ENCODE peak calls at places on chromosomes 11 and 22, in five cellular contexts. One of them, this sample, is unnamed.

GRCh38 chr11:85347291-85347690 is 279.9 kb downstream of the DLG2 start:
- DNase-seq in astrocyte: no peak
- DNase-seq in PC-3: no peak
- DNase-seq in left ventricle myocardium inferior: no peak
- DNase-seq in IMR-90: no peak
- DNase-seq in this sample: no peak

GRCh38 chr22:36021649-36022048 is 7.0 kb downstream of the RBFOX2 start:
- DNase-seq in left ventricle myocardium inferior: no peak
- DNase-seq in PC-3: no peak
- DNase-seq in astrocyte: no peak
- DNase-seq in IMR-90: no peak
- DNase-seq in this sample: no peak

GRCh38 chr11:61955416-61956135 is 5.4 kb downstream of the BEST1 start:
- DNase-seq in left ventricle myocardium inferior: no peak
- DNase-seq in PC-3: no peak
- DNase-seq in astrocyte: no peak
- DNase-seq in IMR-90: no peak
- DNase-seq in this sample: no peak

GRCh38 chr11:83292709-83293435 is 6.7 kb upstream of the CCDC90B start:
- DNase-seq in astrocyte: peak; percentile 57
- DNase-seq in left ventricle myocardium inferior: no peak
- DNase-seq in PC-3: peak; percentile 84
- DNase-seq in IMR-90: peak; percentile 73
- DNase-seq in this sample: peak; percentile 63

GRCh38 chr22:43319661-43320486 is 23.3 kb downstream of the SCUBE1 start:
- DNase-seq in left ventricle myocardium inferior: no peak
- DNase-seq in PC-3: no peak
- DNase-seq in astrocyte: peak; percentile 16
- DNase-seq in IMR-90: no peak
- DNase-seq in this sample: no peak

GRCh38 chr22:21881841-21882753 is 14.7 kb upstream of the MAPK1 start:
- DNase-seq in PC-3: no peak
- DNase-seq in IMR-90: no peak
- DNase-seq in astrocyte: no peak
- DNase-seq in left ventricle myocardium inferior: no peak
- DNase-seq in this sample: no peak

GRCh38 chr22:33109532-33110148 is 51.5 kb upstream of the SYN3 start:
- DNase-seq in astrocyte: no peak
- DNase-seq in left ventricle myocardium inferior: no peak
- DNase-seq in IMR-90: no peak
- DNase-seq in PC-3: no peak
- DNase-seq in this sample: no peak

GRCh38 chr11:113553235-113553634 is 78.0 kb upstream of the DRD2 start:
- DNase-seq in astrocyte: peak; percentile 99
- DNase-seq in PC-3: peak; percentile 93
- DNase-seq in left ventricle myocardium inferior: no peak
- DNase-seq in IMR-90: peak; percentile 89
- DNase-seq in this sample: peak; percentile 79

GRCh38 chr11:128318856-128319474 is 268.4 kb downstream of the ETS1 start:
- DNase-seq in IMR-90: peak; percentile 44
- DNase-seq in astrocyte: peak; percentile 32
- DNase-seq in PC-3: no peak
- DNase-seq in left ventricle myocardium inferior: no peak
- DNase-seq in this sample: peak; percentile 27

GRCh38 chr11:4092031-4092430 is 2.6 kb upstream of the RRM1 start:
- DNase-seq in left ventricle myocardium inferior: no peak
- DNase-seq in PC-3: no peak
- DNase-seq in astrocyte: no peak
- DNase-seq in IMR-90: no peak
- DNase-seq in this sample: no peak

GRCh38 chr11:86041975-86042378 is 26.9 kb downstream of the PICALM start:
- DNase-seq in left ventricle myocardium inferior: no peak
- DNase-seq in IMR-90: peak; percentile 94
- DNase-seq in PC-3: peak; percentile 92
- DNase-seq in astrocyte: peak; percentile 86
- DNase-seq in this sample: peak; percentile 88

GRCh38 chr11:17015639-17016125 is 1.5 kb upstream of the PLEKHA7 start:
- DNase-seq in astrocyte: no peak
- DNase-seq in IMR-90: peak; percentile 10
- DNase-seq in left ventricle myocardium inferior: peak; percentile 24
- DNase-seq in PC-3: no peak
- DNase-seq in this sample: no peak

GRCh38 chr11:4454031-4454430 is 4.9 kb downstream of the OR52K2 start:
- DNase-seq in astrocyte: no peak
- DNase-seq in PC-3: no peak
- DNase-seq in IMR-90: no peak
- DNase-seq in left ventricle myocardium inferior: no peak
- DNase-seq in this sample: peak; percentile 77

GRCh38 chr11:63910605-63911195 is 6.3 kb downstream of the RCOR2 start:
- DNase-seq in astrocyte: no peak
- DNase-seq in IMR-90: no peak
- DNase-seq in left ventricle myocardium inferior: no peak
- DNase-seq in PC-3: no peak
- DNase-seq in this sample: no peak

GRCh38 chr22:50675553-50676199 is 3.1 kb downstream of the SHANK3 start:
- DNase-seq in IMR-90: no peak
- DNase-seq in PC-3: no peak
- DNase-seq in astrocyte: no peak
- DNase-seq in left ventricle myocardium inferior: no peak
- DNase-seq in this sample: no peak

GRCh38 chr11:27055065-27055682 is 14.6 kb downstream of the BBOX1 start:
- DNase-seq in IMR-90: peak; percentile 37
- DNase-seq in astrocyte: peak; percentile 91
- DNase-seq in left ventricle myocardium inferior: no peak
- DNase-seq in PC-3: peak; percentile 68
- DNase-seq in this sample: peak; percentile 78

GRCh38 chr11:126879516-126879915 is 121.1 kb downstream of the KIRREL3 start:
- DNase-seq in astrocyte: no peak
- DNase-seq in left ventricle myocardium inferior: no peak
- DNase-seq in PC-3: no peak
- DNase-seq in IMR-90: peak; percentile 41
- DNase-seq in this sample: no peak

GRCh38 chr11:130121430-130121978 is 38.1 kb upstream of the ST14 start:
- DNase-seq in IMR-90: peak; percentile 81
- DNase-seq in astrocyte: peak; percentile 84
- DNase-seq in left ventricle myocardium inferior: no peak
- DNase-seq in PC-3: no peak
- DNase-seq in this sample: peak; percentile 52

GRCh38 chr22:40346178-40347064 is at the start of gene ADSL:
- DNase-seq in left ventricle myocardium inferior: peak; percentile 91
- DNase-seq in PC-3: peak; percentile 76
- DNase-seq in astrocyte: peak; percentile 69
- DNase-seq in IMR-90: peak; percentile 79
- DNase-seq in this sample: peak; percentile 65

GRCh38 chr11:23520226-23520960 is 660.1 kb upstream of the CCDC179 start:
- DNase-seq in astrocyte: no peak
- DNase-seq in PC-3: no peak
- DNase-seq in IMR-90: no peak
- DNase-seq in left ventricle myocardium inferior: no peak
- DNase-seq in this sample: no peak

GRCh38 chr11:86193297-86194095 is 51.1 kb upstream of the EED start:
- DNase-seq in astrocyte: peak; percentile 76
- DNase-seq in PC-3: peak; percentile 78
- DNase-seq in left ventricle myocardium inferior: peak; percentile 69
- DNase-seq in IMR-90: peak; percentile 80
- DNase-seq in this sample: peak; percentile 78

GRCh38 chr11:65424200-65425104 is 1.9 kb downstream of the NEAT1 start:
- DNase-seq in IMR-90: peak; percentile 54
- DNase-seq in astrocyte: peak; percentile 29
- DNase-seq in left ventricle myocardium inferior: peak; percentile 50
- DNase-seq in PC-3: peak; percentile 42
- DNase-seq in this sample: peak; percentile 34

DNA sequence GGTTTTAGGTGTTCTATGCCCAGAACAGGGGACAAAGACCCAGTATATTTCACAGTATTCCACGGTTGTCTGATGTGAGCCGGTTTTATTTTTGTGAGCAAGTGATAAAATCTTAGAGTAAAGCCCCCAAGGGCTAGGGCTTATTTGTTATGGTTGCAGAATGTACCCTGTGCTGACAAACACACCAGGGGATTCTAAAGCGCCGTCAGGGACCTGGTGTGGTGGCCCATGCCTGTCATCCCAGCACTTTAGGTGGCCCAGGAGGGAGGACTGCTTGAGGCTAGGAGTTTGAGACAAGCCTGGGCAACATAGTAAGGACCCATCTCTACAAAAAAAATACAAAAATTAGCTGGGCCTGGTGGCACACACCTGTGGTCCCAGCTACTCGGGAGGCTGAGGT is 22.8 kb downstream of the MRPL21 start:
- DNase-seq in IMR-90: no peak
- DNase-seq in PC-3: no peak
- DNase-seq in astrocyte: no peak
- DNase-seq in left ventricle myocardium inferior: no peak
- DNase-seq in this sample: no peak
- TF ChIP-seq CTCF in IMR-90: no peak
- TF ChIP-seq CTCF in PC-3: no peak
- TF ChIP-seq CTCF in astrocyte: no peak
- TF ChIP-seq CTCF in left ventricle myocardium inferior: no peak
- TF ChIP-seq CTCF in this sample: no peak

GRCh38 chr22:25567305-25567704 is 2.8 kb downstream of the GRK3 start:
- DNase-seq in IMR-90: no peak
- DNase-seq in left ventricle myocardium inferior: no peak
- DNase-seq in astrocyte: no peak
- DNase-seq in PC-3: no peak
- DNase-seq in this sample: peak; percentile 25
- H3K4me3 ChIP-seq in IMR-90: no peak overlapping the region
- H3K4me3 ChIP-seq in left ventricle myocardium inferior: no peak overlapping the region
- H3K4me3 ChIP-seq in astrocyte: no peak overlapping the region
- H3K4me3 ChIP-seq in PC-3: no peak overlapping the region
- H3K4me3 ChIP-seq in this sample: no peak overlapping the region

GRCh38 chr11:75403037-75403436 is 3.7 kb downstream of the RPS3 start:
- DNase-seq in PC-3: no peak
- DNase-seq in IMR-90: no peak
- DNase-seq in astrocyte: no peak
- DNase-seq in left ventricle myocardium inferior: no peak
- DNase-seq in this sample: no peak

GRCh38 chr11:75402002-75402773 is 2.9 kb downstream of the RPS3 start:
- DNase-seq in IMR-90: no peak
- DNase-seq in astrocyte: no peak
- DNase-seq in PC-3: no peak
- DNase-seq in left ventricle myocardium inferior: no peak
- DNase-seq in this sample: no peak

GRCh38 chr11:75408852-75409219 is 9.5 kb downstream of the RPS3 start:
- DNase-seq in astrocyte: no peak
- DNase-seq in left ventricle myocardium inferior: no peak
- DNase-seq in IMR-90: no peak
- DNase-seq in PC-3: no peak
- DNase-seq in this sample: no peak

GRCh38 chr11:75403983-75404658 is 4.8 kb downstream of the RPS3 start:
- DNase-seq in astrocyte: no peak
- DNase-seq in IMR-90: no peak
- DNase-seq in left ventricle myocardium inferior: no peak
- DNase-seq in PC-3: peak; percentile 29
- DNase-seq in this sample: no peak

DNA sequence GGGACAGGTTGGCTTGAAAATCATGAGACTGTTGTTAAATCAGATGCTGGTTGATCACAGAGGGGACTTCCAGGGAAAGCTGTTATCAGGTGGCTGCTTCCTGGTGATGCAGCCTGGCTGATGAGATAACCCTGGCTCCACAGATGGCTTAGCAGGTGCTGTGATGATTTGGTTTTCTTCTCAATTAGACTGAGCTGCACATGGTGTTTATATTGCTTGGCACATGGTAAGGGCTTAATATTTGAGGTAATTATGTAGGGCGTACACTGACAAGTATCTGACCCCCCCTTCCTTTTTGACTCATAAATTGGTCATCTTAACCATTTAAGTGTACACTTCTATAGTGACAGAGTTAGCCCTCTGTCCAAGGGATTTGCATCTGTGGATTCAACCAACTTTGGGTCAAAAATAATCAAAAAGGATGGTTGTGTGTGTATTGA is 7.0 kb downstream of the RPS3 start:
- DNase-seq in left ventricle myocardium inferior: no peak
- DNase-seq in IMR-90: peak; percentile 87
- DNase-seq in PC-3: peak; percentile 67
- DNase-seq in astrocyte: peak; percentile 59
- DNase-seq in this sample: peak; percentile 58
- H3K36me3 ChIP-seq in left ventricle myocardium inferior: peaks cover 66% of the 10 kb centered on the region
- H3K36me3 ChIP-seq in IMR-90: peaks cover 56% of the 10 kb centered on the region
- H3K36me3 ChIP-seq in PC-3: peaks cover 69% of the 10 kb centered on the region
- H3K36me3 ChIP-seq in astrocyte: peaks cover 61% of the 10 kb centered on the region
- H3K36me3 ChIP-seq in this sample: peaks cover 31% of the 10 kb centered on the region

GRCh38 chr22:47515384-47516125 is 753.1 kb downstream of the TBC1D22A start:
- DNase-seq in left ventricle myocardium inferior: no peak
- DNase-seq in astrocyte: no peak
- DNase-seq in PC-3: peak; percentile 4
- DNase-seq in IMR-90: no peak
- DNase-seq in this sample: no peak
- TF ChIP-seq CTCF in left ventricle myocardium inferior: no peak
- TF ChIP-seq CTCF in astrocyte: no peak
- TF ChIP-seq CTCF in PC-3: peak; percentile 35
- TF ChIP-seq CTCF in IMR-90: no peak
- TF ChIP-seq CTCF in this sample: no peak

DNA sequence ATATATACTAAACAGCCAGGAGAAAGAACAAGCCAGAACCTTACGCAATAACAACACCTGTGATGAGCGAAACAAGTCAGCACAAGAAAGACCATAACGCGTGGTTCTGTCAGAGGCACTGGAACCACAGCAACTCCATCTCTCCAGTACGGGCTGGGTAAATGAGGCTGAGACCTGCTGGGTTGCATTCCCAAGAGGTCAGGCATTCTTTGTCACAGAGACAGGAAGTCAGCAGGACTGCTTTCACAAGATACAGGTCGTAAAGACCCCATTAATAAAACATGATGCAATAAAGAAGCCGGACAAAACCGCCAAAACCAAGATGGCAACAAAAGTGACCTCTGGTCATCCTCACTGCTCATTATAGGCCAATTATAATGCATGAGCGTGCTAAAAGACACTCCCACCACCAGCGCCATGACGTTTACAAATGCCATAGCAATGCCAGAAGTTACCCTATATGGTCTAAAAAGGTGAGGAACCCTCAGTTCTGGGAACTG is 21.7 kb downstream of the TPST2 start:
- DNase-seq in IMR-90: peak; percentile 12
- DNase-seq in left ventricle myocardium inferior: no peak
- DNase-seq in astrocyte: peak; percentile 71
- DNase-seq in PC-3: peak; percentile 14
- DNase-seq in this sample: peak; percentile 96
- H3K4me3 ChIP-seq in IMR-90: no peak overlapping the region
- H3K4me3 ChIP-seq in left ventricle myocardium inferior: no peak overlapping the region
- H3K4me3 ChIP-seq in astrocyte: no peak overlapping the region
- H3K4me3 ChIP-seq in PC-3: no peak overlapping the region
- H3K4me3 ChIP-seq in this sample: no peak overlapping the region

DNA sequence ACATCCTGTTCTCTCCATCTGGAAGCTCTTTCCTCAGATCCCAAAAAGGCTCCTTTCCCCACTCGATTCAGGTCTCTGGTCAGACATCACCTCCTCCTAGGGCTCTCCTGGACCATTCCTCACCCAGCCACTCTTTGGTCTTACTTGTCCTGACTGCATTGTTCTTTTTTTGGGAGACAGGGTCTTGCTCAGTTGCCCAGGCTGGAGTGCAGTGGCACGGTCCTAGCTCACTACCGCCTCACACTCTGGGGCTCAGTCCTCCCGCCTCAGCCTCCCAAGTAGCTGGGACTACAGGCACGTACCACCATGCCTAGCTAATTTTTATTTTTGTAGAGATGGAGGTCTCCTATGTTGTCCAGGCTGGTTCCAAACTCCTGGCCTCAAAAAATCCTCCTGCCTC is 2.2 kb upstream of the CORO1B start:
- DNase-seq in IMR-90: no peak
- DNase-seq in PC-3: no peak
- DNase-seq in left ventricle myocardium inferior: no peak
- DNase-seq in astrocyte: no peak
- DNase-seq in this sample: no peak
- H3K36me3 ChIP-seq in IMR-90: peaks cover 13% of the 10 kb centered on the region
- H3K36me3 ChIP-seq in PC-3: no peaks in the 10 kb centered on the region
- H3K36me3 ChIP-seq in left ventricle myocardium inferior: peaks cover 13% of the 10 kb centered on the region
- H3K36me3 ChIP-seq in astrocyte: no peaks in the 10 kb centered on the region
- H3K36me3 ChIP-seq in this sample: peaks cover 9% of the 10 kb centered on the region

This sample was measured in bronchial epithelial cell.